ENCODE peak calls at places on chromosomes 7 and 10, in eight cellular contexts. U, H, D, J, G, X, S and R are unnamed samples.

GRCh38 chr7:1012392-1013095 is 29.6 kb downstream of the CYP2W1 start:
- DNase-seq in U (no peak), S (no peak), H (no peak), J (no peak), G (no peak), X (no peak), D (no peak), R (no peak)

GRCh38 chr7:106891545-106892410 is 26.7 kb downstream of the PIK3CG start:
- DNase-seq in S (no peak), G (no peak), D (no peak), J (no peak), U (no peak), H (no peak), X (no peak), R (peak; percentile 48)

GRCh38 chr7:79452032-79452494 is 1.4 kb downstream of the MAGI2 start:
- DNase-seq in G (peak; percentile 93), D (peak; percentile 15), U (no peak), X (no peak), S (peak; percentile 66), H (peak; percentile 21), J (no peak), R (no peak)

GRCh38 chr10:60883187-60883586 is 60.8 kb downstream of the RHOBTB1 start:
- DNase-seq in X (no peak), D (peak; percentile 28), U (no peak), H (no peak), S (no peak), J (no peak), G (peak; percentile 54), R (peak; percentile 68)

GRCh38 chr7:121739465-121739864 is 133.5 kb upstream of the PTPRZ1 start:
- DNase-seq in H (no peak), J (no peak), X (no peak), S (no peak), U (no peak), D (no peak), G (no peak), R (no peak)

GRCh38 chr7:30649717-30650116 is 32.5 kb downstream of the CRHR2 start:
- DNase-seq in H (no peak), X (no peak), J (no peak), U (no peak), G (no peak), S (no peak), D (no peak), R (no peak)

GRCh38 chr10:83680470-83680891 is 458.8 kb upstream of the GHITM start:
- DNase-seq in D (peak; percentile 70), X (no peak), J (no peak), S (no peak), H (no peak), U (no peak), G (no peak), R (no peak)

GRCh38 chr7:44076101-44076895 is 6.0 kb downstream of the POLM start:
- DNase-seq in X (no peak), J (no peak), S (no peak), U (no peak), H (no peak), G (no peak), D (no peak), R (no peak)

GRCh38 chr7:139340808-139341057 is 404 bp upstream of the FMC1 start:
- DNase-seq in U (peak; percentile 91), H (no peak), D (no peak), S (no peak), X (no peak), J (no peak), G (no peak), R (no peak)

GRCh38 chr10:5975641-5976473 is 1.5 kb downstream of the IL15RA start:
- DNase-seq in G (peak; percentile 47), X (no peak), D (peak; percentile 90), H (peak; percentile 40), U (peak; percentile 69), S (peak; percentile 32), J (peak; percentile 32), R (no peak)

GRCh38 chr7:158648787-158649186 is 55.8 kb downstream of the NCAPG2 start:
- DNase-seq in U (no peak), D (no peak), S (no peak), X (no peak), J (no peak), H (no peak), G (peak; percentile 29), R (no peak)

GRCh38 chr7:150731916-150732315 is 5.3 kb upstream of the GIMAP5 start:
- DNase-seq in D (no peak), U (no peak), X (no peak), J (no peak), S (no peak), H (no peak), G (no peak), R (no peak)

GRCh38 chr10:62726142-62726541 is 78.4 kb upstream of the ADO start:
- DNase-seq in U (no peak), D (peak; percentile 55), S (no peak), H (no peak), J (peak; percentile 58), G (no peak), X (no peak), R (no peak)

GRCh38 chr7:37150856-37151255 is 297.8 kb downstream of the ELMO1 start:
- DNase-seq in S (no peak), J (no peak), H (no peak), U (no peak), D (no peak), X (no peak), G (no peak), R (no peak)

GRCh38 chr7:157690833-157691382 is 354.1 kb downstream of the DNAJB6 start:
- DNase-seq in S (peak; percentile 30), D (no peak), H (no peak), X (no peak), J (no peak), U (no peak), G (peak; percentile 63), R (no peak)

GRCh38 chr7:95319570-95319969 is 4.8 kb downstream of the PON1 start:
- DNase-seq in H (no peak), D (no peak), S (no peak), G (no peak), U (no peak), X (no peak), J (no peak), R (no peak)

GRCh38 chr10:118763202-118763988 is 8.6 kb upstream of the CACUL1 start:
- DNase-seq in U (no peak), J (no peak), H (no peak), G (no peak), D (no peak), X (no peak), S (no peak), R (no peak)

GRCh38 chr10:60652628-60653027 is 125.7 kb upstream of the CDK1 start:
- DNase-seq in S (no peak), U (no peak), H (no peak), X (no peak), D (no peak), G (no peak), J (no peak), R (peak; percentile 71)

GRCh38 chr7:2099036-2099957 is 133.4 kb downstream of the MAD1L1 start:
- DNase-seq in H (peak; percentile 14), J (no peak), X (no peak), S (no peak), G (no peak), U (peak; percentile 58), D (peak; percentile 73), R (peak; percentile 40)

GRCh38 chr10:103835121-103836045 is 20.0 kb downstream of the SH3PXD2A start:
- DNase-seq in S (no peak), U (no peak), J (no peak), G (peak; percentile 95), D (no peak), X (no peak), H (no peak), R (peak; percentile 43)

GRCh38 chr10:110859206-110859946 is 12.4 kb upstream of the PDCD4 start:
- DNase-seq in G (no peak), H (no peak), D (no peak), J (no peak), X (no peak), S (no peak), U (no peak), R (no peak)

GRCh38 chr7:157930926-157931466 is 594.2 kb downstream of the DNAJB6 start:
- DNase-seq in S (no peak), J (no peak), H (no peak), D (no peak), G (no peak), U (no peak), X (no peak), R (no peak)

GRCh38 chr7:146661435-146661834 is 544.8 kb downstream of the CNTNAP2 start:
- DNase-seq in U (no peak), H (no peak), G (no peak), S (no peak), X (no peak), D (no peak), J (no peak), R (no peak)

GRCh38 chr10:132858121-132859081 is 72.5 kb upstream of the NKX6-2 start:
- DNase-seq in X (no peak), G (no peak), J (no peak), U (no peak), S (no peak), D (no peak), H (peak; percentile 2), R (peak; percentile 47)

GRCh38 chr10:132319853-132320669 is 11.9 kb upstream of the LRRC27 start:
- DNase-seq in G (peak; percentile 85), U (no peak), D (peak; percentile 83), J (no peak), X (no peak), S (peak; percentile 43), H (no peak), R (no peak)

GRCh38 chr7:134901389-134902020 is 84.8 kb upstream of the AGBL3 start:
- DNase-seq in J (no peak), D (no peak), U (no peak), X (no peak), G (no peak), H (no peak), S (no peak), R (no peak)

GRCh38 chr7:130275826-130276291 is 9.2 kb downstream of the CPA2 start:
- DNase-seq in D (no peak), G (no peak), X (no peak), J (no peak), S (no peak), U (no peak), H (no peak), R (no peak)

GRCh38 chr10:114698271-114699185 is 40.5 kb upstream of the ABLIM1 start:
- DNase-seq in U (no peak), X (no peak), J (no peak), H (no peak), G (no peak), D (no peak), S (no peak), R (no peak)

GRCh38 chr7:96985992-96986391 is 19.4 kb upstream of the DLX6 start:
- DNase-seq in J (no peak), X (no peak), S (no peak), D (no peak), G (no peak), H (no peak), U (no peak), R (no peak)

GRCh38 chr7:3733541-3734140 is 432.6 kb downstream of the SDK1 start:
- DNase-seq in H (no peak), U (no peak), J (no peak), G (no peak), S (no peak), D (no peak), X (no peak), R (no peak)

GRCh38 chr10:79022565-79023488 is 45.9 kb upstream of the ZMIZ1 start:
- DNase-seq in G (peak; percentile 67), D (no peak), H (no peak), S (peak; percentile 80), X (no peak), U (peak; percentile 11), J (no peak), R (peak; percentile 86)